ENCODE peak calls at places on chromosomes 16 and 17, in seven cellular contexts. T is heart right ventricle, D is ELF-1, B is Peyer's patch, R is NCI-H1092 treated with DMSO at 0.1 percent for 48 hours, J is non-pigmented ciliary epithelial cell, A is Ammon's horn. N is an unnamed sample.

GRCh38 chr16:86609115-86609514 is 30.8 kb downstream of the FOXL1 start:
- DNase-seq in R (no peak), A (no peak), J (peak), T (no peak), D (no peak), B (no peak), N (no peak)

GRCh38 chr16:3401719-3402397 is 843 bp downstream of the ZNF174 start:
- DNase-seq in A (no peak), T (no peak), J (no peak), D (peak), B (no peak), R (no peak), N (no peak)

GRCh38 chr16:68005786-68006286 is 6.6 kb upstream of the DPEP2 start:
- DNase-seq in A (peak), R (no peak), J (no peak), T (no peak), D (peak), B (no peak), N (no peak)

GRCh38 chr17:17729620-17730249 is 48.5 kb downstream of the RAI1 start:
- DNase-seq in A (no peak), R (peak), D (peak), J (no peak), B (no peak), T (no peak), N (no peak)

GRCh38 chr17:71023631-71024030 is 854.3 kb downstream of the KCNJ2 start:
- DNase-seq in D (peak), R (peak), B (no peak), J (no peak), T (no peak), A (no peak), N (no peak)

GRCh38 chr17:2929881-2930533 is 133.4 kb downstream of the OR1D5 start:
- DNase-seq in D (peak), J (no peak), T (no peak), R (no peak), B (peak), A (no peak), N (no peak)

GRCh38 chr17:50495918-50496317 is 12.3 kb upstream of the MYCBPAP start:
- DNase-seq in B (no peak), T (no peak), A (no peak), R (no peak), D (no peak), J (no peak), N (no peak)

GRCh38 chr17:48555183-48555615 is 10.3 kb upstream of the HOXB2 start:
- DNase-seq in T (no peak), D (peak), R (peak), B (no peak), A (no peak), J (peak), N (no peak)

GRCh38 chr17:49906511-49907136 is 58.8 kb upstream of the TAC4 start:
- DNase-seq in T (no peak), R (no peak), D (no peak), B (no peak), A (no peak), J (no peak), N (peak)

GRCh38 chr17:4559851-4560820 is at the start of gene GGT6:
- DNase-seq in A (no peak), J (no peak), B (peak), R (no peak), T (no peak), D (no peak), N (no peak)

GRCh38 chr16:83995756-83996155 is 27.7 kb downstream of the NECAB2 start:
- DNase-seq in T (peak), R (peak), B (no peak), J (no peak), A (peak), D (peak), N (peak)

GRCh38 chr16:14378684-14379467 is 251.2 kb downstream of the PARN start:
- DNase-seq in R (no peak), A (no peak), D (no peak), J (no peak), T (no peak), B (no peak), N (no peak)

GRCh38 chr17:9594065-9594464 is 17.6 kb downstream of the CFAP52 start:
- DNase-seq in J (no peak), A (peak), B (no peak), D (no peak), R (no peak), T (no peak), N (no peak)